ENCODE peak calls at places on chromosomes 12 and 14, in five cellular contexts. F is prostate gland, P is A549, Q is NB4, T is stomach. I is an unnamed sample.

GRCh38 chr12:100375023-100375737 is 18.3 kb downstream of the SLC17A8 start:
- DNase-seq in P (no peak), F (peak; percentile 8), Q (no peak), T (peak; percentile 48), I (no peak)

GRCh38 chr12:108033091-108033490 is 96.0 kb upstream of the WSCD2 start:
- DNase-seq in P (no peak), Q (no peak), T (no peak), F (no peak), I (no peak)

GRCh38 chr14:77498984-77499527 is 440 bp upstream of the ISM2 start:
- DNase-seq in P (no peak), F (no peak), Q (peak; percentile 9), T (peak; percentile 22), I (no peak)

GRCh38 chr14:48333221-48333910 is 658.0 kb upstream of the MDGA2 start:
- DNase-seq in T (no peak), P (no peak), Q (no peak), F (no peak), I (no peak)

GRCh38 chr14:71753126-71753830 is 179.0 kb upstream of the RGS6 start:
- DNase-seq in T (peak; percentile 88), F (peak; percentile 63), Q (peak; percentile 80), P (peak; percentile 82), I (peak; percentile 38)

GRCh38 chr14:36773558-36773957 is 111.9 kb downstream of the PAX9 start:
- DNase-seq in P (peak; percentile 19), F (no peak), Q (no peak), T (no peak), I (no peak)

GRCh38 chr12:115632323-115632722 is 645.2 kb downstream of the MED13L start:
- DNase-seq in P (no peak), F (peak; percentile 11), Q (no peak), T (no peak), I (no peak)

GRCh38 chr14:91870001-91870400 is 2.7 kb upstream of the TC2N start:
- DNase-seq in Q (no peak), F (no peak), P (peak; percentile 15), T (no peak), I (no peak)

GRCh38 chr14:60656755-60657608 is 7.7 kb upstream of the SIX1 start:
- DNase-seq in P (peak; percentile 75), T (peak; percentile 59), Q (peak; percentile 76), F (peak; percentile 69), I (peak; percentile 29)

GRCh38 chr14:36085861-36086260 is 90.7 kb downstream of the PTCSC3 start:
- DNase-seq in Q (no peak), P (no peak), F (no peak), T (no peak), I (no peak)

GRCh38 chr14:52907949-52908348 is 42.9 kb downstream of the FERMT2 start:
- DNase-seq in P (no peak), T (no peak), F (no peak), Q (no peak), I (no peak)

GRCh38 chr12:101407054-101407437 is 526 bp downstream of the ARL1 start:
- DNase-seq in F (peak; percentile 20), Q (no peak), P (no peak), T (no peak), I (peak; percentile 19)

GRCh38 chr12:76639646-76640045 is 80.1 kb upstream of the OSBPL8 start:
- DNase-seq in T (no peak), Q (no peak), F (no peak), P (no peak), I (no peak)

GRCh38 chr14:86243158-86243557 is 713.2 kb downstream of the FLRT2 start:
- DNase-seq in T (no peak), P (no peak), Q (peak; percentile 14), F (no peak), I (no peak)

GRCh38 chr12:754238-754816 is 1.9 kb downstream of the WNK1 start:
- DNase-seq in Q (peak; percentile 18), T (no peak), F (peak; percentile 47), P (peak; percentile 41), I (no peak)

GRCh38 chr12:753401-754237 is 1.2 kb downstream of the WNK1 start:
- DNase-seq in P (peak; percentile 54), Q (peak; percentile 77), F (peak; percentile 13), T (peak; percentile 51), I (no peak)

GRCh38 chr12:751192-751827 is 1.1 kb upstream of the WNK1 start:
- DNase-seq in Q (peak; percentile 99), P (peak; percentile 99), T (peak; percentile 92), F (peak; percentile 85), I (peak; percentile 80)

GRCh38 chr12:751828-752672 is at the start of gene WNK1:
- DNase-seq in P (peak; percentile 99), T (peak; percentile 98), Q (peak; percentile 97), F (peak; percentile 97), I (peak; percentile 88)

GRCh38 chr12:752673-753400 is 458 bp downstream of the WNK1 start:
- DNase-seq in P (peak; percentile 66), T (peak; percentile 68), F (peak; percentile 38), Q (peak; percentile 71), I (no peak)
- TF ChIP-seq POLR2A in P (peak; percentile 19), T (no peak), F (peak; percentile 48), Q (no peak), I (no peak)

DNA sequence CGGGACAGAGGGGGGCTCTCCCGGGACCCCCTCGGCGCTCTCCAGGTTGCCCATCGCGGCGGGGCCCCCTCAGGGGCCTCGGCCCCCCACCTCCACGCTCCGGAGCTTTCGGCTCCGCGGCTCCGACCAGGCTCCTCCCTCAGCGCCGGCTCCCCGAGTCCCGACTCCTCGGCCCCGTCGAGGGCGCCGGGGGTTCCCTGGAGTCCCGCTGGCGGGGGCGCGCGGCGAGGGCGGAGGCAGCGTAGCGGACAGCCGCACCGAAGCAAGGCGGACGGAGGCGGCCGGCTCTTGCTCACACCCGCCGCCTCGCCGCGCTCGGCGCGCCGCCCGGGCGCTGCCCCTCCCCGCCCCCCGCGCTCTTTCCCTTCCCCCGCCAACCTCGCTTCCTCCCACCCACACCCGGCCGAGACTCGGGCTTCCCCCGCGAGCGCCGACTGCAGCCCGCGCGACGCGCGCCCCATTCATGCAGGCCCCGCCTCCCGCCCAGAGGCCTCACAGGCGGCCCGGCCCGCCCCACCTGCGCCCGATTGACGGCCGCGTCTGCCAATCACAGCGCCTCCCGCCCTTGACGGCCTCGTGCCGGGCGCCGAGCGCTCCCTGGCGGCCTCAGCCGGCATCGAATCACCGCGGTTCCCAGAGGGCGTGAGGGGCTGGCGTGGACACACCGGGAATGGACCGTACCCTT is at the start of gene FMNL3:
- DNase-seq in Q (peak; percentile 97), F (peak; percentile 96), P (peak; percentile 95), T (peak; percentile 99), I (peak; percentile 90)
- TF ChIP-seq POLR2A in Q (peak; percentile 21), F (peak; percentile 29), P (peak; percentile 35), T (no peak), I (peak; percentile 56)

DNA sequence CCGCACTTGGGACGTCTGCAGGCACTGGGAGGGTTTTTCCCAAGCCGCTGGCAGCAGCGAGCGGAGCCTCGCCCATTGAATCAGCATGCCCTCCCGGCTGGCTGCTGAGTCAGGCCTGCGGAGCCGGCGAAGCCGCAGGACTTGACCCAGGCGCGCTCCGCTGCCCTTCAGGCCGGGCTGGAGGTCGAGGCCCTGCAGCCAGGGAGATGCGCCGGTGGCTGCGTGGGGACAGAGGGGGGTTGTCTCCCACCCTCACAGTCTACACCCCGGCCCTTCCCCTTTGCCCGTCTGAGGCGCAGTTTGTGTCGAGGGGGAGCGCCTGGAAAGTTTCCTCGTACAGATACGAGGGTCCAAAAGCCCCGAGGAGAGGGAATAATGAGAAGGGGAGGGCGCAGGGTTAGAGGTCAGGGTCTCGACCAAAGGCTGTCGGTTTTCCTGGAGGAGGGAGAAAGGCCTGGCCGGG is 759 bp upstream of the KLC1 start:
- DNase-seq in F (peak; percentile 54), Q (peak; percentile 28), P (peak; percentile 83), T (peak; percentile 85), I (peak; percentile 84)
- TF ChIP-seq POLR2A in F (peak; percentile 77), Q (no peak), P (peak; percentile 74), T (no peak), I (peak; percentile 75)

GRCh38 chr12:93908846-93909592 is 231.8 kb downstream of the CRADD start:
- DNase-seq in P (peak; percentile 56), Q (no peak), F (no peak), T (no peak), I (no peak)
- TF ChIP-seq POLR2A in P (no peak), Q (no peak), F (no peak), T (no peak), I (no peak)

I was measured in H54.